ENCODE peak calls at places on chromosomes 11 and 22, in nine cellular contexts. One of them, this sample, is unnamed.

GRCh38 chr11:35152575-35152974 is 13.6 kb downstream of the CD44 start:
- DNase-seq in A172: no peak
- DNase-seq in T-helper 9 cell: no peak
- DNase-seq in left ventricle myocardium superior: no peak
- DNase-seq in stimulated activated CD8-positive, alpha-beta memory T cell treated with anti-CD3 and anti-CD28 coated beads, Interleukin-15, amount 100 ng/mL, for 4 hours: no peak
- DNase-seq in NCI-H1105: no peak
- DNase-seq in endothelial cell: no peak
- DNase-seq in stimulated activated CD4-positive, alpha-beta T cell treated with anti-CD3 and anti-CD28 coated beads, Interleukin-1b, Interleukin-23, amount 100 ng/mL, for 48 hours: no peak
- DNase-seq in ovary: no peak
- DNase-seq in this sample: no peak

GRCh38 chr11:104573431-104573830 is 324.8 kb downstream of the CASP12 start:
- DNase-seq in A172: no peak
- DNase-seq in T-helper 9 cell: no peak
- DNase-seq in left ventricle myocardium superior: no peak
- DNase-seq in stimulated activated CD8-positive, alpha-beta memory T cell treated with anti-CD3 and anti-CD28 coated beads, Interleukin-15, amount 100 ng/mL, for 4 hours: no peak
- DNase-seq in NCI-H1105: no peak
- DNase-seq in endothelial cell: no peak
- DNase-seq in stimulated activated CD4-positive, alpha-beta T cell treated with anti-CD3 and anti-CD28 coated beads, Interleukin-1b, Interleukin-23, amount 100 ng/mL, for 48 hours: no peak
- DNase-seq in ovary: no peak
- DNase-seq in this sample: no peak

GRCh38 chr11:68950268-68950667 is 30.5 kb downstream of the MRGPRD start:
- DNase-seq in A172: peak
- DNase-seq in T-helper 9 cell: no peak
- DNase-seq in left ventricle myocardium superior: no peak
- DNase-seq in stimulated activated CD8-positive, alpha-beta memory T cell treated with anti-CD3 and anti-CD28 coated beads, Interleukin-15, amount 100 ng/mL, for 4 hours: no peak
- DNase-seq in NCI-H1105: no peak
- DNase-seq in endothelial cell: peak
- DNase-seq in stimulated activated CD4-positive, alpha-beta T cell treated with anti-CD3 and anti-CD28 coated beads, Interleukin-1b, Interleukin-23, amount 100 ng/mL, for 48 hours: no peak
- DNase-seq in ovary: no peak
- DNase-seq in this sample: no peak

GRCh38 chr22:42747701-42748513 is 27.2 kb upstream of the A4GALT start:
- DNase-seq in A172: peak
- DNase-seq in T-helper 9 cell: no peak
- DNase-seq in left ventricle myocardium superior: peak
- DNase-seq in stimulated activated CD8-positive, alpha-beta memory T cell treated with anti-CD3 and anti-CD28 coated beads, Interleukin-15, amount 100 ng/mL, for 4 hours: no peak
- DNase-seq in NCI-H1105: no peak
- DNase-seq in endothelial cell: no peak
- DNase-seq in stimulated activated CD4-positive, alpha-beta T cell treated with anti-CD3 and anti-CD28 coated beads, Interleukin-1b, Interleukin-23, amount 100 ng/mL, for 48 hours: no peak
- DNase-seq in ovary: no peak
- DNase-seq in this sample: no peak

GRCh38 chr11:57251491-57252104 is 14.5 kb upstream of the APLNR start:
- DNase-seq in A172: no peak
- DNase-seq in T-helper 9 cell: no peak
- DNase-seq in left ventricle myocardium superior: no peak
- DNase-seq in stimulated activated CD8-positive, alpha-beta memory T cell treated with anti-CD3 and anti-CD28 coated beads, Interleukin-15, amount 100 ng/mL, for 4 hours: no peak
- DNase-seq in NCI-H1105: peak
- DNase-seq in endothelial cell: no peak
- DNase-seq in stimulated activated CD4-positive, alpha-beta T cell treated with anti-CD3 and anti-CD28 coated beads, Interleukin-1b, Interleukin-23, amount 100 ng/mL, for 48 hours: no peak
- DNase-seq in ovary: no peak
- DNase-seq in this sample: no peak

GRCh38 chr11:11605181-11605580 is 16.6 kb downstream of the GALNT18 start:
- DNase-seq in A172: no peak
- DNase-seq in T-helper 9 cell: no peak
- DNase-seq in left ventricle myocardium superior: no peak
- DNase-seq in stimulated activated CD8-positive, alpha-beta memory T cell treated with anti-CD3 and anti-CD28 coated beads, Interleukin-15, amount 100 ng/mL, for 4 hours: no peak
- DNase-seq in NCI-H1105: no peak
- DNase-seq in endothelial cell: no peak
- DNase-seq in stimulated activated CD4-positive, alpha-beta T cell treated with anti-CD3 and anti-CD28 coated beads, Interleukin-1b, Interleukin-23, amount 100 ng/mL, for 48 hours: no peak
- DNase-seq in ovary: no peak
- DNase-seq in this sample: no peak

GRCh38 chr11:2518112-2518982 is 73.5 kb downstream of the KCNQ1 start:
- DNase-seq in A172: no peak
- DNase-seq in T-helper 9 cell: no peak
- DNase-seq in left ventricle myocardium superior: peak
- DNase-seq in stimulated activated CD8-positive, alpha-beta memory T cell treated with anti-CD3 and anti-CD28 coated beads, Interleukin-15, amount 100 ng/mL, for 4 hours: no peak
- DNase-seq in NCI-H1105: no peak
- DNase-seq in endothelial cell: peak
- DNase-seq in stimulated activated CD4-positive, alpha-beta T cell treated with anti-CD3 and anti-CD28 coated beads, Interleukin-1b, Interleukin-23, amount 100 ng/mL, for 48 hours: no peak
- DNase-seq in ovary: peak
- DNase-seq in this sample: no peak

GRCh38 chr11:124748481-124749338 is 3.3 kb downstream of the VSIG2 start:
- DNase-seq in A172: peak
- DNase-seq in T-helper 9 cell: no peak
- DNase-seq in left ventricle myocardium superior: no peak
- DNase-seq in stimulated activated CD8-positive, alpha-beta memory T cell treated with anti-CD3 and anti-CD28 coated beads, Interleukin-15, amount 100 ng/mL, for 4 hours: no peak
- DNase-seq in NCI-H1105: no peak
- DNase-seq in endothelial cell: no peak
- DNase-seq in stimulated activated CD4-positive, alpha-beta T cell treated with anti-CD3 and anti-CD28 coated beads, Interleukin-1b, Interleukin-23, amount 100 ng/mL, for 48 hours: no peak
- DNase-seq in ovary: no peak
- DNase-seq in this sample: no peak

GRCh38 chr11:65625628-65626342 is 10.2 kb downstream of the PCNX3 start:
- DNase-seq in A172: no peak
- DNase-seq in T-helper 9 cell: peak
- DNase-seq in left ventricle myocardium superior: peak
- DNase-seq in stimulated activated CD8-positive, alpha-beta memory T cell treated with anti-CD3 and anti-CD28 coated beads, Interleukin-15, amount 100 ng/mL, for 4 hours: no peak
- DNase-seq in NCI-H1105: no peak
- DNase-seq in endothelial cell: peak
- DNase-seq in stimulated activated CD4-positive, alpha-beta T cell treated with anti-CD3 and anti-CD28 coated beads, Interleukin-1b, Interleukin-23, amount 100 ng/mL, for 48 hours: peak
- DNase-seq in ovary: no peak
- DNase-seq in this sample: peak

GRCh38 chr11:120539681-120540369 is 28.3 kb downstream of the GRIK4 start:
- DNase-seq in A172: peak
- DNase-seq in T-helper 9 cell: no peak
- DNase-seq in left ventricle myocardium superior: no peak
- DNase-seq in stimulated activated CD8-positive, alpha-beta memory T cell treated with anti-CD3 and anti-CD28 coated beads, Interleukin-15, amount 100 ng/mL, for 4 hours: no peak
- DNase-seq in NCI-H1105: peak
- DNase-seq in endothelial cell: no peak
- DNase-seq in stimulated activated CD4-positive, alpha-beta T cell treated with anti-CD3 and anti-CD28 coated beads, Interleukin-1b, Interleukin-23, amount 100 ng/mL, for 48 hours: no peak
- DNase-seq in ovary: no peak
- DNase-seq in this sample: no peak

GRCh38 chr11:60699282-60699681 is at the start of gene MS4A8:
- DNase-seq in A172: no peak
- DNase-seq in T-helper 9 cell: no peak
- DNase-seq in left ventricle myocardium superior: no peak
- DNase-seq in stimulated activated CD8-positive, alpha-beta memory T cell treated with anti-CD3 and anti-CD28 coated beads, Interleukin-15, amount 100 ng/mL, for 4 hours: no peak
- DNase-seq in NCI-H1105: peak
- DNase-seq in endothelial cell: no peak
- DNase-seq in stimulated activated CD4-positive, alpha-beta T cell treated with anti-CD3 and anti-CD28 coated beads, Interleukin-1b, Interleukin-23, amount 100 ng/mL, for 48 hours: no peak
- DNase-seq in ovary: no peak
- DNase-seq in this sample: no peak

GRCh38 chr22:44266811-44267760 is 45.7 kb downstream of the SHISAL1 start:
- DNase-seq in A172: peak
- DNase-seq in T-helper 9 cell: no peak
- DNase-seq in left ventricle myocardium superior: peak
- DNase-seq in stimulated activated CD8-positive, alpha-beta memory T cell treated with anti-CD3 and anti-CD28 coated beads, Interleukin-15, amount 100 ng/mL, for 4 hours: no peak
- DNase-seq in NCI-H1105: no peak
- DNase-seq in endothelial cell: no peak
- DNase-seq in stimulated activated CD4-positive, alpha-beta T cell treated with anti-CD3 and anti-CD28 coated beads, Interleukin-1b, Interleukin-23, amount 100 ng/mL, for 48 hours: no peak
- DNase-seq in ovary: no peak
- DNase-seq in this sample: no peak

GRCh38 chr11:115576606-115577005 is 72.4 kb upstream of the CADM1 start:
- DNase-seq in A172: no peak
- DNase-seq in T-helper 9 cell: no peak
- DNase-seq in left ventricle myocardium superior: no peak
- DNase-seq in stimulated activated CD8-positive, alpha-beta memory T cell treated with anti-CD3 and anti-CD28 coated beads, Interleukin-15, amount 100 ng/mL, for 4 hours: no peak
- DNase-seq in NCI-H1105: no peak
- DNase-seq in endothelial cell: no peak
- DNase-seq in stimulated activated CD4-positive, alpha-beta T cell treated with anti-CD3 and anti-CD28 coated beads, Interleukin-1b, Interleukin-23, amount 100 ng/mL, for 48 hours: no peak
- DNase-seq in ovary: no peak
- DNase-seq in this sample: no peak

GRCh38 chr22:37742374-37743092 is 45.7 kb downstream of the TRIOBP start:
- DNase-seq in A172: peak
- DNase-seq in T-helper 9 cell: no peak
- DNase-seq in left ventricle myocardium superior: no peak
- DNase-seq in stimulated activated CD8-positive, alpha-beta memory T cell treated with anti-CD3 and anti-CD28 coated beads, Interleukin-15, amount 100 ng/mL, for 4 hours: no peak
- DNase-seq in NCI-H1105: no peak
- DNase-seq in endothelial cell: no peak
- DNase-seq in stimulated activated CD4-positive, alpha-beta T cell treated with anti-CD3 and anti-CD28 coated beads, Interleukin-1b, Interleukin-23, amount 100 ng/mL, for 48 hours: no peak
- DNase-seq in ovary: peak
- DNase-seq in this sample: no peak

GRCh38 chr22:18147791-18148507 is 2.0 kb upstream of the USP18 start:
- DNase-seq in A172: no peak
- DNase-seq in T-helper 9 cell: no peak
- DNase-seq in left ventricle myocardium superior: no peak
- DNase-seq in stimulated activated CD8-positive, alpha-beta memory T cell treated with anti-CD3 and anti-CD28 coated beads, Interleukin-15, amount 100 ng/mL, for 4 hours: no peak
- DNase-seq in NCI-H1105: no peak
- DNase-seq in endothelial cell: no peak
- DNase-seq in stimulated activated CD4-positive, alpha-beta T cell treated with anti-CD3 and anti-CD28 coated beads, Interleukin-1b, Interleukin-23, amount 100 ng/mL, for 48 hours: no peak
- DNase-seq in ovary: no peak
- DNase-seq in this sample: no peak

GRCh38 chr22:18965526-18966421 is 29.7 kb upstream of the PRODH start:
- DNase-seq in A172: no peak
- DNase-seq in T-helper 9 cell: no peak
- DNase-seq in left ventricle myocardium superior: no peak
- DNase-seq in stimulated activated CD8-positive, alpha-beta memory T cell treated with anti-CD3 and anti-CD28 coated beads, Interleukin-15, amount 100 ng/mL, for 4 hours: no peak
- DNase-seq in NCI-H1105: no peak
- DNase-seq in endothelial cell: no peak
- DNase-seq in stimulated activated CD4-positive, alpha-beta T cell treated with anti-CD3 and anti-CD28 coated beads, Interleukin-1b, Interleukin-23, amount 100 ng/mL, for 48 hours: no peak
- DNase-seq in ovary: no peak
- DNase-seq in this sample: no peak

This sample was measured in stimulated activated effector memory CD8-positive, alpha-beta T cell treated with anti-CD3 and anti-CD28 coated beads, Interleukin-12 subunit alpha, Interleukin-12 subunit beta, amount 100 ng/mL, for 72 hours.